ENCODE peak calls at places on chromosomes 6 and 20, in six cellular contexts. U, I, B, Y, H and G are unnamed samples.

GRCh38 chr20:62266340-62266739 is 28.0 kb downstream of the OSBPL2 start:
- DNase-seq in Y (no peak), I (no peak), B (no peak), U (no peak), H (no peak), G (no peak)

GRCh38 chr6:148464319-148465010 is 121.8 kb downstream of the SASH1 start:
- DNase-seq in I (no peak), H (peak), Y (peak), B (peak), U (peak), G (peak)

GRCh38 chr6:141657812-141658211 is 474.9 kb upstream of the GJE1 start:
- DNase-seq in U (no peak), B (no peak), Y (no peak), I (no peak), H (no peak), G (no peak)

GRCh38 chr6:135851442-135852271 is at the start of gene PDE7B:
- DNase-seq in U (peak), I (peak), H (peak), B (peak), Y (peak), G (peak)

GRCh38 chr6:161162722-161163121 is 111.1 kb downstream of the AGPAT4 start:
- DNase-seq in U (no peak), I (no peak), Y (no peak), B (no peak), H (no peak), G (no peak)

GRCh38 chr20:19749537-19749936 is 8.5 kb upstream of the RIN2 start:
- DNase-seq in H (no peak), Y (no peak), U (no peak), B (peak), I (no peak), G (no peak)

GRCh38 chr6:16677458-16677857 is 83.8 kb downstream of the ATXN1 start:
- DNase-seq in Y (no peak), I (no peak), H (no peak), B (no peak), U (no peak), G (no peak)

GRCh38 chr6:158626360-158627167 is 18.0 kb downstream of the DYNLT1 start:
- DNase-seq in Y (no peak), H (no peak), B (no peak), I (no peak), U (no peak), G (no peak)

GRCh38 chr6:80280258-80281010 is 174.0 kb downstream of the BCKDHB start:
- DNase-seq in B (no peak), H (no peak), U (peak), Y (no peak), I (no peak), G (no peak)

GRCh38 chr20:33125983-33126382 is 42.0 kb upstream of the BPIFA2 start:
- DNase-seq in H (no peak), B (no peak), I (no peak), U (no peak), Y (no peak), G (no peak)

GRCh38 chr20:62723351-62723750 is 14.7 kb downstream of the NTSR1 start:
- DNase-seq in I (no peak), Y (no peak), B (no peak), U (no peak), H (no peak), G (peak)

GRCh38 chr6:2215342-2215741 is 30.1 kb downstream of the GMDS start:
- DNase-seq in Y (no peak), U (no peak), B (no peak), I (no peak), H (no peak), G (no peak)

GRCh38 chr6:157113389-157113788 is 209.9 kb downstream of the TMEM242 start:
- DNase-seq in H (no peak), Y (no peak), B (no peak), I (no peak), U (no peak), G (no peak)

GRCh38 chr6:104527761-104528415 is 331.8 kb downstream of the HACE1 start:
- DNase-seq in I (no peak), H (no peak), B (peak), Y (no peak), U (peak), G (peak)

GRCh38 chr20:3233131-3233990 is 5.6 kb downstream of the SLC4A11 start:
- DNase-seq in B (no peak), H (no peak), Y (no peak), I (no peak), U (no peak), G (no peak)

GRCh38 chr6:134519456-134519855 is 201.5 kb upstream of the SGK1 start:
- DNase-seq in H (peak), Y (no peak), I (peak), U (no peak), B (no peak), G (no peak)

GRCh38 chr6:3561745-3562144 is 104.9 kb upstream of the SLC22A23 start:
- DNase-seq in U (no peak), Y (no peak), B (no peak), I (no peak), H (no peak), G (peak)

GRCh38 chr6:139891471-139891870 is 517.0 kb upstream of the CITED2 start:
- DNase-seq in U (peak), B (no peak), I (no peak), Y (no peak), H (no peak), G (no peak)

GRCh38 chr6:69894578-69895347 is 28.4 kb downstream of the COL19A1 start:
- DNase-seq in H (no peak), Y (no peak), U (peak), I (no peak), B (no peak), G (peak)

GRCh38 chr20:58237318-58238182 is 9.1 kb upstream of the ANKRD60 start:
- DNase-seq in B (no peak), U (peak), H (no peak), I (no peak), Y (no peak), G (no peak)